ENCODE peak calls at places on chromosome 1, in four cellular contexts. One of them, this sample, is unnamed.

GRCh38 chr1:185144233-185144632 is 12.5 kb downstream of the TRMT1L start:
- DNase-seq in fibroblast of mammary gland: peak; percentile 28
- DNase-seq in C1 segment of cervical spinal cord: no peak
- DNase-seq in NAMALWA: no peak
- DNase-seq in this sample: no peak

GRCh38 chr1:147287133-147287865 is 44.8 kb downstream of the CHD1L start:
- DNase-seq in fibroblast of mammary gland: peak; percentile 47
- DNase-seq in C1 segment of cervical spinal cord: no peak
- DNase-seq in NAMALWA: no peak
- DNase-seq in this sample: no peak

GRCh38 chr1:30110826-30111225 is 612.6 kb downstream of the MATN1 start:
- DNase-seq in fibroblast of mammary gland: no peak
- DNase-seq in C1 segment of cervical spinal cord: no peak
- DNase-seq in NAMALWA: no peak
- DNase-seq in this sample: no peak

GRCh38 chr1:67766117-67766978 is 66.9 kb downstream of the GNG12 start:
- DNase-seq in fibroblast of mammary gland: peak; percentile 93
- DNase-seq in C1 segment of cervical spinal cord: peak; percentile 34
- DNase-seq in NAMALWA: peak; percentile 67
- DNase-seq in this sample: no peak

GRCh38 chr1:36528361-36529349 is 45.9 kb upstream of the CSF3R start:
- DNase-seq in fibroblast of mammary gland: no peak
- DNase-seq in C1 segment of cervical spinal cord: no peak
- DNase-seq in NAMALWA: peak; percentile 41
- DNase-seq in this sample: no peak

GRCh38 chr1:90995495-90995894 is 26.3 kb downstream of the ZNF644 start:
- DNase-seq in fibroblast of mammary gland: no peak
- DNase-seq in C1 segment of cervical spinal cord: no peak
- DNase-seq in NAMALWA: no peak
- DNase-seq in this sample: no peak

GRCh38 chr1:158071106-158071505 is 77.7 kb downstream of the KIRREL1 start:
- DNase-seq in fibroblast of mammary gland: peak; percentile 42
- DNase-seq in C1 segment of cervical spinal cord: no peak
- DNase-seq in NAMALWA: no peak
- DNase-seq in this sample: no peak

GRCh38 chr1:206702803-206703202 is 18.1 kb downstream of the MAPKAPK2 start:
- DNase-seq in fibroblast of mammary gland: no peak
- DNase-seq in C1 segment of cervical spinal cord: no peak
- DNase-seq in NAMALWA: no peak
- DNase-seq in this sample: no peak

GRCh38 chr1:218408135-218408534 is 63.0 kb downstream of the TGFB2 start:
- DNase-seq in fibroblast of mammary gland: no peak
- DNase-seq in C1 segment of cervical spinal cord: no peak
- DNase-seq in NAMALWA: no peak
- DNase-seq in this sample: no peak

GRCh38 chr1:18160290-18160942 is 52.8 kb downstream of the IGSF21 start:
- DNase-seq in fibroblast of mammary gland: no peak
- DNase-seq in C1 segment of cervical spinal cord: peak; percentile 42
- DNase-seq in NAMALWA: no peak
- DNase-seq in this sample: peak; percentile 78

GRCh38 chr1:56074357-56074717 is 505.0 kb downstream of the PLPP3 start:
- DNase-seq in fibroblast of mammary gland: no peak
- DNase-seq in C1 segment of cervical spinal cord: no peak
- DNase-seq in NAMALWA: no peak
- DNase-seq in this sample: no peak

GRCh38 chr1:19450811-19451564 is 34.4 kb downstream of the CAPZB start:
- DNase-seq in fibroblast of mammary gland: peak; percentile 97
- DNase-seq in C1 segment of cervical spinal cord: no peak
- DNase-seq in NAMALWA: no peak
- DNase-seq in this sample: peak; percentile 63

GRCh38 chr1:115714572-115715141 is 53.9 kb downstream of the CASQ2 start:
- DNase-seq in fibroblast of mammary gland: no peak
- DNase-seq in C1 segment of cervical spinal cord: no peak
- DNase-seq in NAMALWA: no peak
- DNase-seq in this sample: no peak

GRCh38 chr1:36014722-36015220 is 69.1 kb upstream of the TEKT2 start:
- DNase-seq in fibroblast of mammary gland: no peak
- DNase-seq in C1 segment of cervical spinal cord: no peak
- DNase-seq in NAMALWA: no peak
- DNase-seq in this sample: no peak

GRCh38 chr1:179831852-179832699 is 45.5 kb downstream of the TOR1AIP2 start:
- DNase-seq in fibroblast of mammary gland: no peak
- DNase-seq in C1 segment of cervical spinal cord: no peak
- DNase-seq in NAMALWA: no peak
- DNase-seq in this sample: no peak

GRCh38 chr1:244665771-244666217 is 12.9 kb downstream of the DESI2 start:
- DNase-seq in fibroblast of mammary gland: peak; percentile 67
- DNase-seq in C1 segment of cervical spinal cord: no peak
- DNase-seq in NAMALWA: peak; percentile 84
- DNase-seq in this sample: no peak